ENCODE peak calls at places on chromosomes 3 and 15, in four cellular contexts. X, L, G and H are unnamed samples.

GRCh38 chr3:127803619-127804018 is 18.7 kb downstream of the MGLL start:
- DNase-seq in L (no peak), X (peak; percentile 95), G (peak; percentile 80), H (no peak)

GRCh38 chr3:17741621-17742091 is 775 bp downstream of the TBC1D5 start:
- DNase-seq in L (no peak), G (no peak), X (no peak), H (no peak)

GRCh38 chr3:62755285-62755684 is 119.9 kb downstream of the CADPS start:
- DNase-seq in L (no peak), G (no peak), X (peak; percentile 41), H (no peak)

GRCh38 chr15:89021224-89021623 is 67.0 kb upstream of the ABHD2 start:
- DNase-seq in L (no peak), G (peak; percentile 62), X (peak; percentile 59), H (no peak)

GRCh38 chr3:106428565-106428994 is 559.8 kb upstream of the CBLB start:
- DNase-seq in L (no peak), X (peak; percentile 99), G (peak; percentile 86), H (no peak)

GRCh38 chr15:60115579-60116415 is 111.7 kb downstream of the FOXB1 start:
- DNase-seq in L (no peak), X (peak; percentile 47), G (no peak), H (no peak)

GRCh38 chr3:127673191-127674098 is 693 bp downstream of the ABTB1 start:
- DNase-seq in X (peak; percentile 75), L (no peak), G (peak; percentile 77), H (peak; percentile 17)

GRCh38 chr3:179450321-179450720 is 949 bp downstream of the GNB4 start:
- DNase-seq in X (peak; percentile 36), L (no peak), G (no peak), H (no peak)

GRCh38 chr15:63872759-63873510 is 39.2 kb upstream of the HERC1 start:
- DNase-seq in G (peak; percentile 72), L (no peak), X (peak; percentile 65), H (peak; percentile 20)

GRCh38 chr15:63918317-63918672 is 84.5 kb upstream of the HERC1 start:
- DNase-seq in G (no peak), L (no peak), X (no peak), H (no peak)

GRCh38 chr3:21328982-21329381 is 422.0 kb downstream of the ZNF385D start:
- DNase-seq in G (no peak), L (no peak), X (no peak), H (no peak)

GRCh38 chr3:119559441-119559963 is at the start of gene CD80:
- DNase-seq in G (peak; percentile 72), X (peak; percentile 60), L (no peak), H (peak; percentile 26)

GRCh38 chr15:95025924-95026728 is 794.8 kb downstream of the MCTP2 start:
- DNase-seq in G (peak; percentile 75), L (no peak), X (peak; percentile 66), H (no peak)

GRCh38 chr3:133452603-133453313 is 52.9 kb downstream of the BFSP2 start:
- DNase-seq in L (no peak), X (peak; percentile 94), G (no peak), H (no peak)

GRCh38 chr3:156793400-156793799 is 32.8 kb upstream of the LEKR1 start:
- DNase-seq in G (no peak), X (no peak), L (no peak), H (no peak)

GRCh38 chr3:127233371-127233770 is 40.4 kb downstream of the PRR23E start:
- DNase-seq in L (no peak), X (peak; percentile 32), G (no peak), H (no peak)

GRCh38 chr3:173825731-173826130 is 428.2 kb downstream of the NLGN1 start:
- DNase-seq in G (no peak), L (no peak), X (peak; percentile 23), H (no peak)

GRCh38 chr3:146222204-146223046 is 28.5 kb downstream of the PLSCR4 start:
- DNase-seq in L (no peak), X (peak; percentile 60), G (no peak), H (no peak)

GRCh38 chr3:12046406-12046805 is 42.2 kb downstream of the SYN2 start:
- DNase-seq in X (no peak), G (no peak), L (no peak), H (no peak)

GRCh38 chr3:3196148-3196861 is 16.8 kb upstream of the CRBN start:
- DNase-seq in X (no peak), L (no peak), G (peak; percentile 15), H (no peak)

GRCh38 chr3:149977391-149977790 is 6.7 kb upstream of the PFN2 start:
- DNase-seq in G (no peak), X (peak; percentile 91), L (no peak), H (no peak)

GRCh38 chr3:129182390-129183180 is 1.1 kb downstream of the CNBP start:
- DNase-seq in L (no peak), X (peak; percentile 60), G (peak; percentile 51), H (no peak)

GRCh38 chr15:40436116-40436891 is 4.4 kb upstream of the BAHD1 start:
- DNase-seq in L (peak; percentile 19), G (peak; percentile 57), X (no peak), H (peak; percentile 21)

GRCh38 chr15:65389226-65389625 is 11.4 kb upstream of the IGDCC3 start:
- DNase-seq in L (no peak), G (no peak), X (no peak), H (no peak)

GRCh38 chr3:11407644-11408043 is 135.4 kb downstream of the ATG7 start:
- DNase-seq in L (no peak), G (no peak), X (no peak), H (no peak)

GRCh38 chr3:115348951-115349745 is 202.1 kb upstream of the ZBTB20 start:
- DNase-seq in X (no peak), G (no peak), L (no peak), H (no peak)

GRCh38 chr15:79170256-79170664 is 79.7 kb upstream of the RASGRF1 start:
- DNase-seq in L (no peak), X (peak; percentile 37), G (peak; percentile 58), H (no peak)

GRCh38 chr15:84855032-84855645 is 29.3 kb upstream of the SLC28A1 start:
- DNase-seq in L (no peak), G (no peak), X (no peak), H (no peak)

GRCh38 chr3:127452321-127452821 is 138.2 kb downstream of the TPRA1 start:
- DNase-seq in X (no peak), G (no peak), L (no peak), H (peak; percentile 8)

GRCh38 chr3:34364345-34364744 is 565.9 kb downstream of the PDCD6IP start:
- DNase-seq in L (no peak), X (no peak), G (no peak), H (no peak)

GRCh38 chr3:60104045-60104444 is 1054.2 kb upstream of the CFAP20DC start:
- DNase-seq in G (no peak), X (no peak), L (no peak), H (no peak)

GRCh38 chr3:146814601-146815315 is 209.6 kb upstream of the PLSCR5 start:
- DNase-seq in X (peak; percentile 89), G (peak; percentile 30), L (no peak), H (no peak)

GRCh38 chr3:62436785-62437184 is 63.4 kb upstream of the FEZF2 start:
- DNase-seq in L (no peak), G (no peak), X (no peak), H (no peak)

GRCh38 chr3:81521855-81522254 is 239.6 kb downstream of the GBE1 start:
- DNase-seq in L (no peak), X (no peak), G (no peak), H (no peak)